ENCODE peak calls at places on chromosome 17, in four cellular contexts. One of them, this sample, is unnamed.

GRCh38 chr17:42525221-42525620 is 10.8 kb upstream of the NAGLU start:
- DNase-seq in HTR-8/SVneo: no peak
- DNase-seq in mucosa of gallbladder: no peak
- DNase-seq in body of pancreas: no peak
- DNase-seq in this sample: peak; percentile 48

GRCh38 chr17:69336996-69337395 is 10.1 kb upstream of the ABCA5 start:
- DNase-seq in HTR-8/SVneo: no peak
- DNase-seq in mucosa of gallbladder: no peak
- DNase-seq in body of pancreas: no peak
- DNase-seq in this sample: no peak

GRCh38 chr17:2054262-2054739 is 602 bp upstream of the HIC1 start:
- DNase-seq in HTR-8/SVneo: no peak
- DNase-seq in mucosa of gallbladder: no peak
- DNase-seq in body of pancreas: no peak
- DNase-seq in this sample: no peak

GRCh38 chr17:46117850-46118696 is 75.2 kb downstream of the KANSL1 start:
- DNase-seq in HTR-8/SVneo: no peak
- DNase-seq in mucosa of gallbladder: no peak
- DNase-seq in body of pancreas: no peak
- DNase-seq in this sample: no peak

GRCh38 chr17:41547921-41548843 is 20.1 kb upstream of the KRT19 start:
- DNase-seq in HTR-8/SVneo: peak; percentile 93
- DNase-seq in mucosa of gallbladder: peak; percentile 90
- DNase-seq in body of pancreas: peak; percentile 55
- DNase-seq in this sample: peak; percentile 95

GRCh38 chr17:78888911-78889496 is 14.0 kb downstream of the CEP295NL start:
- DNase-seq in HTR-8/SVneo: no peak
- DNase-seq in mucosa of gallbladder: no peak
- DNase-seq in body of pancreas: no peak
- DNase-seq in this sample: no peak

GRCh38 chr17:61533797-61534196 is 57.2 kb downstream of the NACA2 start:
- DNase-seq in HTR-8/SVneo: no peak
- DNase-seq in mucosa of gallbladder: no peak
- DNase-seq in body of pancreas: no peak
- DNase-seq in this sample: no peak

GRCh38 chr17:72756256-72756655 is 336.2 kb downstream of the SLC39A11 start:
- DNase-seq in HTR-8/SVneo: no peak
- DNase-seq in mucosa of gallbladder: no peak
- DNase-seq in body of pancreas: no peak
- DNase-seq in this sample: no peak